ENCODE peak calls at places on chromosomes 2 and 18, in six cellular contexts. Z, L, X, I, G and V are unnamed samples.

GRCh38 chr18:35174093-35174731 is 66.6 kb upstream of the ZNF397 start:
- DNase-seq in Z (peak; percentile 55), L (no peak), X (no peak), I (no peak), G (no peak), V (no peak)

GRCh38 chr2:8954990-8955389 is 48.5 kb downstream of the MBOAT2 start:
- DNase-seq in Z (no peak), L (no peak), X (no peak), I (no peak), G (no peak), V (no peak)

GRCh38 chr2:14621114-14621513 is 11.4 kb upstream of the LRATD1 start:
- DNase-seq in Z (no peak), L (no peak), X (no peak), I (no peak), G (no peak), V (peak; percentile 66)

GRCh38 chr2:96760986-96761832 is 507 bp downstream of the CNNM4 start:
- DNase-seq in Z (peak; percentile 45), L (peak; percentile 50), X (no peak), I (peak; percentile 64), G (peak; percentile 54), V (no peak)

GRCh38 chr2:105431367-105432088 is 32.7 kb upstream of the FHL2 start:
- DNase-seq in Z (no peak), L (peak; percentile 82), X (no peak), I (peak; percentile 82), G (no peak), V (no peak)

GRCh38 chr2:230893881-230894781 is 29.4 kb downstream of the ITM2C start:
- DNase-seq in Z (no peak), L (no peak), X (no peak), I (no peak), G (no peak), V (no peak)

GRCh38 chr2:34353498-34354113 is 754.5 kb upstream of the FAM98A start:
- DNase-seq in Z (no peak), L (no peak), X (no peak), I (no peak), G (no peak), V (no peak)

GRCh38 chr2:27123302-27124150 is at the start of gene ABHD1:
- DNase-seq in Z (peak; percentile 69), L (peak; percentile 60), X (no peak), I (peak; percentile 85), G (peak; percentile 48), V (no peak)

GRCh38 chr18:64207818-64208217 is 58.9 kb upstream of the LINC00305 start:
- DNase-seq in Z (no peak), L (no peak), X (no peak), I (no peak), G (no peak), V (no peak)

GRCh38 chr2:223991611-223992010 is 34.3 kb downstream of the MRPL44 start:
- DNase-seq in Z (no peak), L (no peak), X (no peak), I (no peak), G (no peak), V (no peak)

GRCh38 chr18:13222371-13223281 is 4.1 kb downstream of the LDLRAD4 start:
- DNase-seq in Z (no peak), L (no peak), X (no peak), I (peak; percentile 90), G (no peak), V (no peak)

GRCh38 chr2:199379251-199379650 is 78.5 kb downstream of the SATB2 start:
- DNase-seq in Z (no peak), L (no peak), X (no peak), I (no peak), G (no peak), V (peak; percentile 52)

GRCh38 chr2:31386648-31387047 is 27.9 kb downstream of the XDH start:
- DNase-seq in Z (peak; percentile 74), L (no peak), X (peak; percentile 37), I (no peak), G (no peak), V (no peak)

GRCh38 chr18:79542213-79542612 is 137.4 kb upstream of the CTDP1 start:
- DNase-seq in Z (no peak), L (no peak), X (no peak), I (no peak), G (no peak), V (no peak)

GRCh38 chr18:79545255-79545654 is 134.3 kb upstream of the CTDP1 start:
- DNase-seq in Z (no peak), L (peak; percentile 5), X (no peak), I (no peak), G (no peak), V (no peak)

GRCh38 chr18:79544386-79544963 is 135.1 kb upstream of the CTDP1 start:
- DNase-seq in Z (no peak), L (peak; percentile 7), X (no peak), I (peak; percentile 28), G (no peak), V (no peak)

GRCh38 chr18:79543861-79544385 is 135.7 kb upstream of the CTDP1 start:
- DNase-seq in Z (no peak), L (peak; percentile 3), X (no peak), I (peak; percentile 36), G (no peak), V (no peak)

GRCh38 chr18:79542876-79543750 is 136.5 kb upstream of the CTDP1 start:
- DNase-seq in Z (no peak), L (peak; percentile 5), X (no peak), I (peak; percentile 82), G (no peak), V (no peak)
- H3K27ac ChIP-seq in Z (no peak overlapping the region), L (no peak overlapping the region), X (no peak overlapping the region), I (no peak overlapping the region), G (no peak overlapping the region), V (no peak overlapping the region)

DNA sequence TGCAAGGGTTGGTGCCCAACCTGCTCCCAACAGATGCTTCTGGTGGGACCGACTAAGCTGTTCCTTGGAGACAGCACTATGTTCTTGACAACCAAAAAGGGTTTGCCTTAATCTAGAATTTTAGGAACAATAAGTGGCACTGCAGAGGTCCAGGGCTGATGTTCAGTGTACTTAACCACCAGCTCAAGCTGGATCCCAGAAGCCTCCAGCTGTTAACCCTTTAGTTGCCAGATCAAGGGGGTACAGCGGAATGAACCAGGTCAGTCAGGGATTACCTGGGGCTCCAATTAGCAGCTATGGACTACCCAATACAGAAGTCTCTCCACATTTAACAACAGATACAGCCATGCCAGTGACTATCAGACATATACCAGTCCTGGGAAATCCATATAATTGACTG is 3.5 kb downstream of the GPR75 start:
- DNase-seq in Z (peak; percentile 24), L (no peak), X (no peak), I (no peak), G (no peak), V (no peak)
- H3K4me3 ChIP-seq in Z (no peak overlapping the region), L (no peak overlapping the region), X (no peak overlapping the region), I (no peak overlapping the region), G (no peak overlapping the region), V (no peak overlapping the region)

DNA sequence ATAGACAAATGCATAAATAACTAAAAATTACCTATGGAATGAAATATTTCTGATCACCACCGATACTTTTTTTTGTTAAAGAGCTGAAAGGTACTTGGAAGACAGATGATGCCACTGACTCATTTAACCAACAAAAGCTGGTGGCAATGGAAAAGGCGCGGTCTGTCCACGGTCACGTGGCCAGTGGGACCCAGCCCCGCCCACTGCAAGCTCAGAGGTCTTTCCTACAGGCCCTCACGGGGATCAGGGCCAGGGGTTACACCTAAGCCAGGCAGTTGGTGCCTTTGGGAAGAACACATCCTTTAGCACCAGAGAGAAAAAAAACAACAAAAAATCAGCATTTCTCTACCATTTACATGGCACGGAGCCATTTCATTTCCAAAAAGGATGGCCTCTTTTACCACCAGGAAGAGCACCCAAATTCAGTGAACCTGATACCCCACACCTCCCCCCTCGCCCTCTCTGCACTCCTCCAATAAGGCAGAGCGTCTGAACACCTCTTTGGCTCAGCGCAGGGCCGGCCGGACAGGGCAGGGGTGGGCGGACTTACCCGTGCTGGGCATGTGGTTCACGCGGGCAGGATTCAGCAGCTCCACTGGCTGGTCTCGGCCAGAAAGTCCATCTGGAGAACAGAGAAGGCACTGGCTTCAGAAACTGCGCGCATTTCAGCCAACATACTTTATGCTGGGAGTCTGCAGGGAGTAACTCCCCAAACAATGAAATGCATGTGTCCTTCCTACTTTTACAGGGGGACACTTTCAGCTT is 164.6 kb downstream of the HDAC4 start:
- DNase-seq in Z (no peak), L (no peak), X (no peak), I (no peak), G (no peak), V (no peak)
- H3K27ac ChIP-seq in Z (no peak overlapping the region), L (no peak overlapping the region), X (no peak overlapping the region), I (no peak overlapping the region), G (no peak overlapping the region), V (no peak overlapping the region)

GRCh38 chr2:151973013-151973900 is 125.6 kb downstream of the CACNB4 start:
- DNase-seq in Z (no peak), L (no peak), X (no peak), I (no peak), G (no peak), V (no peak)

GRCh38 chr2:151972176-151973012 is 126.5 kb downstream of the CACNB4 start:
- DNase-seq in Z (no peak), L (no peak), X (no peak), I (no peak), G (no peak), V (no peak)

GRCh38 chr2:151975460-151976414 is 123.1 kb downstream of the CACNB4 start:
- DNase-seq in Z (no peak), L (no peak), X (no peak), I (no peak), G (no peak), V (no peak)

GRCh38 chr2:151974997-151975396 is 123.8 kb downstream of the CACNB4 start:
- DNase-seq in Z (no peak), L (no peak), X (no peak), I (no peak), G (no peak), V (no peak)

GRCh38 chr2:151973901-151974199 is 125.0 kb downstream of the CACNB4 start:
- DNase-seq in Z (peak; percentile 69), L (no peak), X (peak; percentile 20), I (peak; percentile 26), G (peak; percentile 46), V (peak; percentile 50)
- H3K4me3 ChIP-seq in Z (no peak overlapping the region), L (no peak overlapping the region), X (no peak overlapping the region), I (no peak overlapping the region), G (no peak overlapping the region), V (no peak overlapping the region)

DNA sequence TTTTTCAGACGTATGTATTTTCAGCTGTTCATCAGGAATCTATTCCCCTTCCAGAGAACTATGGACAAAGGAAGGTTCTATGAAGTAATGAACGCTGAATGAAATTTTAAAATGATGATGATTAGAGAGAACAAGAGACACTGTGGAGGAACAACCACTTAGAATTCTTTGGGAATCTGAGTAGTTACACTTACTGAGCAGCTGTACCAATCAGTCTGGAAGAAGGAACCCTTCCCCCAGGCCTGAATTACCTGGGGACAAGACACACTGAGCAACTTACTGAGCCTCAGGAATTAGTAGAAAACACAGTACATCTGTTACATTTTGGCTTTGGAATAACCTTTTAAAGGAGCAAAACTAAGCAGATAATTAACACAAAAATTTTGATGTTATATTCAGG is 1.9 kb downstream of the MSTN start:
- DNase-seq in Z (no peak), L (no peak), X (no peak), I (no peak), G (no peak), V (no peak)
- H3K27ac ChIP-seq in Z (no peak overlapping the region), L (no peak overlapping the region), X (no peak overlapping the region), I (no peak overlapping the region), G (no peak overlapping the region), V (no peak overlapping the region)

GRCh38 chr18:7764406-7764805 is 197.3 kb downstream of the PTPRM start:
- DNase-seq in Z (no peak), L (no peak), X (no peak), I (no peak), G (no peak), V (no peak)
- H3K4me3 ChIP-seq in Z (no peak overlapping the region), L (no peak overlapping the region), X (no peak overlapping the region), I (no peak overlapping the region), G (no peak overlapping the region), V (no peak overlapping the region)